ENCODE peak calls at places on chromosomes 6 and 20, in eight cellular contexts. Z is CD8-positive, alpha-beta T cell; W is GM23338; T is kidney; P is neural progenitor cell; A is tibial artery; Y is HCT116; U is lower lobe of right lung. K is an unnamed sample. For H3K36me3, the result is how much of the 10 kb centered on the place peaks cover.

GRCh38 chr6:146997062-146997461 is 207.2 kb upstream of the STXBP5 start:
- DNase-seq in T (no peak), U (no peak), Y (no peak), W (no peak), P (no peak), Z (no peak), A (no peak), K (no peak)

GRCh38 chr6:146244630-146245143 is 215.8 kb downstream of the GRM1 start:
- DNase-seq in U (no peak), P (no peak), W (no peak), T (no peak), A (no peak), Z (no peak), Y (no peak), K (no peak)

GRCh38 chr6:54214286-54214685 is 94.0 kb upstream of the TINAG start:
- DNase-seq in P (no peak), T (no peak), U (no peak), A (no peak), Y (no peak), Z (no peak), W (no peak), K (no peak)

GRCh38 chr6:76490456-76490855 is 418.0 kb upstream of the IMPG1 start:
- DNase-seq in W (no peak), U (no peak), P (no peak), A (no peak), Z (no peak), T (no peak), Y (no peak), K (no peak)

GRCh38 chr6:30767158-30767943 is 23.0 kb upstream of the IER3 start:
- DNase-seq in U (no peak), W (no peak), P (no peak), Y (no peak), T (no peak), A (no peak), Z (no peak), K (no peak)

GRCh38 chr6:99745651-99746050 is 139.0 kb downstream of the PRDM13 start:
- DNase-seq in A (no peak), Z (no peak), Y (no peak), U (no peak), P (no peak), W (no peak), T (no peak), K (no peak)

GRCh38 chr20:51029963-51030930 is 7.3 kb upstream of the KCNG1 start:
- DNase-seq in Y (no peak), P (no peak), T (no peak), A (no peak), Z (no peak), U (no peak), W (no peak), K (no peak)

GRCh38 chr20:8853805-8854338 is 215.0 kb upstream of the PLCB4 start:
- DNase-seq in A (no peak), Y (peak), W (peak), P (peak), T (no peak), U (no peak), Z (no peak), K (peak)

GRCh38 chr20:56422824-56423189 is 10.7 kb downstream of the CASS4 start:
- DNase-seq in T (no peak), W (peak), A (no peak), U (no peak), P (no peak), Y (no peak), Z (no peak), K (peak)

GRCh38 chr20:51801220-51801991 is 915 bp downstream of the SALL4 start:
- DNase-seq in A (no peak), Y (no peak), U (no peak), Z (no peak), W (peak), T (no peak), P (peak), K (peak)

GRCh38 chr20:26216025-26216424 is 519.4 kb upstream of the ZNF337 start:
- DNase-seq in Z (no peak), Y (no peak), W (no peak), A (no peak), P (no peak), T (no peak), U (no peak), K (no peak)

GRCh38 chr6:27494987-27495385 is 22.1 kb upstream of the ZNF184 start:
- DNase-seq in W (no peak), Y (no peak), P (peak), Z (no peak), U (no peak), A (no peak), T (no peak), K (no peak)

GRCh38 chr20:46226602-46227001 is 81.7 kb downstream of the CDH22 start:
- DNase-seq in A (no peak), T (no peak), Y (no peak), U (no peak), Z (no peak), W (no peak), P (no peak), K (no peak)

GRCh38 chr20:59023616-59024015 is 4.4 kb downstream of the TUBB1 start:
- DNase-seq in A (no peak), T (no peak), W (no peak), U (peak), P (no peak), Z (no peak), Y (no peak), K (peak)

GRCh38 chr20:39010496-39010895 is 48.4 kb downstream of the DHX35 start:
- DNase-seq in P (peak), Z (no peak), T (no peak), Y (no peak), A (no peak), U (no peak), W (peak), K (peak)
- H3K36me3 ChIP-seq in P (under half), Z (under half), T (under half), Y (under half), A (half or more), U (half or more), W (under half), K (under half)

GRCh38 chr20:62258499-62259293 is 20.4 kb downstream of the OSBPL2 start:
- DNase-seq in Z (no peak), P (no peak), W (no peak), U (no peak), A (peak), T (no peak), Y (no peak), K (no peak)
- H3K4me3 ChIP-seq in Z (no peak), P (no peak), W (no peak), U (no peak), A (no peak), T (no peak), Y (no peak), K (no peak)

GRCh38 chr20:34772437-34772836 is 53.0 kb downstream of the NCOA6 start:
- DNase-seq in W (no peak), Z (no peak), U (no peak), T (no peak), P (no peak), Y (no peak), A (no peak), K (no peak)
- H3K36me3 ChIP-seq in W (under half), Z (under half), U (half or more), T (under half), P (under half), Y (under half), A (under half), K (under half)

GRCh38 chr6:43274916-43275597 is 23.0 kb upstream of the SLC22A7 start:
- DNase-seq in T (no peak), P (peak), A (no peak), W (peak), Y (no peak), Z (peak), U (no peak), K (peak)
- H3K4me3 ChIP-seq in T (no peak), P (peak), A (peak), W (peak), Y (no peak), Z (peak), U (peak), K (peak)

GRCh38 chr6:148169701-148170100 is 172.9 kb upstream of the SASH1 start:
- DNase-seq in Z (no peak), P (peak), A (no peak), W (no peak), T (no peak), U (no peak), Y (no peak), K (no peak)
- H3K36me3 ChIP-seq in Z (under half), P (under half), A (under half), W (under half), T (under half), U (under half), Y (under half), K (under half)

DNA sequence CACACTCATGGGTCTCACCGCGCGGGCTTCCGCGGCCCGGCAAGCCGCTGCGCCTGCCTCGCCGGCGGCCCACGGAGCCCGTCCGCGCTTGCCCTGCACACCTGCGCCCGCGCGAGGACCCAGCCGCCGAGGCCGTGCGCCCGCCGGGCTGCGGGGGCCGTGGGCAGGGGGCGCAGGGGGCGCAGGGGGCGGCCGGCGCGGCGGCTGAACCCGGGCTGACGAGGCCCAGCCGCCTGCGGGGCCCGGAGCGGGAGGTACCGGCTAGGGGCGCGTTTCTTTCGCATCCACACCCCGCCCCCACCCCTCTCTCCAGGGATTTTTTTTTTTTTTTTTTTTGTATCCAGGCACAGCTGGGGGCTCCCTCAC is 43.8 kb upstream of the OSTM1 start:
- DNase-seq in Y (no peak), P (peak), U (no peak), T (no peak), A (no peak), Z (no peak), W (no peak), K (peak)
- H3K4me3 ChIP-seq in Y (no peak), P (peak), U (peak), T (peak), A (peak), Z (peak), W (peak), K (peak)

GRCh38 chr6:5595184-5595583 is 333.9 kb downstream of the FARS2 start:
- DNase-seq in W (no peak), P (no peak), A (no peak), Y (no peak), T (no peak), U (no peak), Z (no peak), K (no peak)

GRCh38 chr6:5592911-5593519 is 331.7 kb downstream of the FARS2 start:
- DNase-seq in P (no peak), W (no peak), U (no peak), A (no peak), Z (no peak), Y (no peak), T (no peak), K (no peak)

GRCh38 chr6:5598123-5598522 is 336.8 kb downstream of the FARS2 start:
- DNase-seq in A (no peak), W (no peak), P (no peak), Y (no peak), T (no peak), Z (no peak), U (no peak), K (no peak)

GRCh38 chr6:5599112-5599511 is 337.8 kb downstream of the FARS2 start:
- DNase-seq in W (no peak), U (no peak), Y (no peak), Z (no peak), T (no peak), A (no peak), P (no peak), K (no peak)

DNA sequence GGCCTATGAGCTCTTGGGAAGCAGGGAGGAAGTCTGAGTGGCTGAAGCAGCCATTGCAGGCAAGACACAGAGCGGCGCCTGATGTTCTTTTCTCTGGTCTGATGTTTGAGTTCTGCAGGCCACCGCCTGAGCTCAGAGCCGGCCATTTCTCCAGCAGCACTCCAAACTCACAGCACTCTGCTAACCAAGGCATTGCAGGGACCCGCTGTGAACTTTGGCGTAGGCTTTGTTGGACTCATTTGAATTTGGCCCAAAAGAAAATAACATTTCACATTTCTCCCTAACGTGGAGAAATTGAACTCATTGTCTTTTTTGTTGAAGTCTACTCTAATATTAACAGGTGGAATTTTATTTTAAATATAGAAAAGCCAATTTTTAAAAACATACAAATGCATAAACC is 336.1 kb downstream of the FARS2 start:
- DNase-seq in A (no peak), W (no peak), Y (no peak), P (no peak), U (no peak), T (no peak), Z (no peak), K (no peak)
- H3K36me3 ChIP-seq in A (under half), W (under half), Y (under half), P (under half), U (under half), T (under half), Z (under half), K (under half)

DNA sequence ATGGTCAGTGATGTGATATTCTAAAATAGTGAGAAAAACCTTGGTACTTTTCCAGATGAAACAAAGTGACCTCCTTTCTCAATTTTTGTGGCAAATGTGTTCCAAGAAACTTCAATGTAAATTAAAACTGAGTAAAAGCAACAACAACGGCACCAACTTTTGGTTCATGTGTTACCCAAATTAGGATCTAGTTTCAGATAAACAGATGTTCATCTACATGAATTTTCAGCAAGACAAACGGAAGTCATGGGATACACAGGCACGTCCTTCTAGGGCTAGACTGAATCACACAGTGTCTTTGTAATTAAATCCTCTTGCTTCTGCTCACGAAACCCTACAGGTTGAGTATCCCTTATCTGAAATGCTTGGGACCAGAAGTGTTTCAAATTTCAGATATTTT is 915.2 kb downstream of the TFAP2A start:
- DNase-seq in U (no peak), W (no peak), Y (no peak), A (no peak), Z (no peak), T (no peak), P (no peak), K (no peak)
- H3K4me3 ChIP-seq in U (no peak), W (no peak), Y (no peak), A (no peak), Z (no peak), T (no peak), P (no peak), K (no peak)